ENCODE peak calls at places on chromosomes 5 and 9, in five cellular contexts. A is esophagus muscularis mucosa, W is A549, Q is body of pancreas, D is uterus. V is an unnamed sample.

GRCh38 chr5:92353107-92354030 is 970.3 kb upstream of the ARRDC3 start:
- DNase-seq in W (no peak), Q (no peak), A (no peak), D (no peak), V (no peak)

GRCh38 chr9:120692901-120693573 is 21.2 kb downstream of the MEGF9 start:
- DNase-seq in D (no peak), A (no peak), W (no peak), Q (no peak), V (no peak)

GRCh38 chr5:133225671-133226152 is 173.9 kb downstream of the HSPA4 start:
- DNase-seq in Q (no peak), A (no peak), D (no peak), W (peak; percentile 34), V (no peak)

GRCh38 chr9:14962193-14962899 is 52.1 kb upstream of the FREM1 start:
- DNase-seq in D (no peak), Q (peak; percentile 22), A (no peak), W (no peak), V (no peak)

GRCh38 chr5:23820764-23821471 is 313.5 kb downstream of the PRDM9 start:
- DNase-seq in D (no peak), W (peak; percentile 5), A (no peak), Q (no peak), V (no peak)

GRCh38 chr5:80852331-80853245 is 107.6 kb upstream of the RASGRF2 start:
- DNase-seq in W (no peak), Q (no peak), D (no peak), A (no peak), V (no peak)

GRCh38 chr5:179187681-179188575 is 127.8 kb downstream of the ZNF354C start:
- DNase-seq in A (no peak), W (no peak), Q (no peak), D (no peak), V (no peak)

GRCh38 chr5:1878050-1878849 is 4.5 kb downstream of the IRX4 start:
- DNase-seq in Q (no peak), D (no peak), W (no peak), A (no peak), V (no peak)

GRCh38 chr5:179142434-179143198 is 82.4 kb downstream of the ZNF354C start:
- DNase-seq in D (no peak), Q (no peak), A (no peak), W (no peak), V (no peak)

GRCh38 chr5:177256296-177256695 is 47.2 kb downstream of the RAB24 start:
- DNase-seq in W (no peak), D (no peak), A (no peak), Q (peak; percentile 33), V (no peak)

GRCh38 chr9:72509635-72510034 is 11.8 kb upstream of the TMC1 start:
- DNase-seq in A (no peak), D (no peak), W (no peak), Q (no peak), V (no peak)

GRCh38 chr5:73152411-73153388 is 20.3 kb upstream of the TMEM174 start:
- DNase-seq in Q (no peak), D (no peak), A (no peak), W (no peak), V (no peak)

GRCh38 chr5:172582940-172583339 is 58.1 kb upstream of the NEURL1B start:
- DNase-seq in D (no peak), A (no peak), Q (no peak), W (no peak), V (no peak)

GRCh38 chr9:77092536-77092935 is 73.1 kb downstream of the FOXB2 start:
- DNase-seq in A (no peak), D (no peak), W (no peak), Q (no peak), V (no peak)

GRCh38 chr5:169581580-169582227 is 1.9 kb upstream of the SPDL1 start:
- DNase-seq in Q (peak; percentile 58), W (peak; percentile 43), D (peak; percentile 65), A (no peak), V (peak; percentile 88)

GRCh38 chr9:92971776-92972175 is 24.5 kb downstream of the FGD3 start:
- DNase-seq in A (no peak), Q (no peak), D (no peak), W (no peak), V (no peak)

GRCh38 chr9:77879344-77880089 is 152.1 kb downstream of the GNAQ start:
- DNase-seq in Q (no peak), D (no peak), W (no peak), A (no peak), V (no peak)

GRCh38 chr5:178145965-178146820 is 7.5 kb downstream of the NHP2 start:
- DNase-seq in D (peak; percentile 41), Q (peak; percentile 81), A (no peak), W (peak; percentile 82), V (peak; percentile 59)

GRCh38 chr5:154467655-154468354 is 10.2 kb downstream of the HAND1 start:
- DNase-seq in Q (peak; percentile 78), W (peak; percentile 94), D (peak; percentile 42), A (peak; percentile 94), V (peak; percentile 65)

GRCh38 chr5:19987594-19988345 is at the start of gene CDH18:
- DNase-seq in D (no peak), A (no peak), W (peak; percentile 30), Q (peak; percentile 59), V (peak; percentile 15)

GRCh38 chr9:115595951-115596742 is 478.2 kb upstream of the TNC start:
- DNase-seq in D (no peak), A (no peak), W (no peak), Q (no peak), V (no peak)

GRCh38 chr5:10528827-10529226 is 35.0 kb upstream of the ANKRD33B start:
- DNase-seq in Q (no peak), A (no peak), W (no peak), D (no peak), V (no peak)

GRCh38 chr9:137967280-137967943 is 89.8 kb downstream of the CACNA1B start:
- DNase-seq in D (no peak), Q (no peak), A (no peak), W (no peak), V (no peak)

GRCh38 chr5:39712316-39713223 is 287.8 kb upstream of the DAB2 start:
- DNase-seq in W (no peak), D (no peak), Q (no peak), A (no peak), V (no peak)
- H3K9me3 ChIP-seq in W (no peaks in the 10 kb centered on the region), D (no peaks in the 10 kb centered on the region), Q (no peaks in the 10 kb centered on the region), A (no peaks in the 10 kb centered on the region), V (no peaks in the 10 kb centered on the region)

GRCh38 chr9:118306773-118307172 is 602.6 kb downstream of the TLR4 start:
- DNase-seq in D (no peak), A (no peak), W (no peak), Q (no peak), V (no peak)
- H3K27ac ChIP-seq in D (no peak overlapping the region), A (no peak overlapping the region), W (no peak overlapping the region), Q (no peak overlapping the region), V (no peak overlapping the region)

DNA sequence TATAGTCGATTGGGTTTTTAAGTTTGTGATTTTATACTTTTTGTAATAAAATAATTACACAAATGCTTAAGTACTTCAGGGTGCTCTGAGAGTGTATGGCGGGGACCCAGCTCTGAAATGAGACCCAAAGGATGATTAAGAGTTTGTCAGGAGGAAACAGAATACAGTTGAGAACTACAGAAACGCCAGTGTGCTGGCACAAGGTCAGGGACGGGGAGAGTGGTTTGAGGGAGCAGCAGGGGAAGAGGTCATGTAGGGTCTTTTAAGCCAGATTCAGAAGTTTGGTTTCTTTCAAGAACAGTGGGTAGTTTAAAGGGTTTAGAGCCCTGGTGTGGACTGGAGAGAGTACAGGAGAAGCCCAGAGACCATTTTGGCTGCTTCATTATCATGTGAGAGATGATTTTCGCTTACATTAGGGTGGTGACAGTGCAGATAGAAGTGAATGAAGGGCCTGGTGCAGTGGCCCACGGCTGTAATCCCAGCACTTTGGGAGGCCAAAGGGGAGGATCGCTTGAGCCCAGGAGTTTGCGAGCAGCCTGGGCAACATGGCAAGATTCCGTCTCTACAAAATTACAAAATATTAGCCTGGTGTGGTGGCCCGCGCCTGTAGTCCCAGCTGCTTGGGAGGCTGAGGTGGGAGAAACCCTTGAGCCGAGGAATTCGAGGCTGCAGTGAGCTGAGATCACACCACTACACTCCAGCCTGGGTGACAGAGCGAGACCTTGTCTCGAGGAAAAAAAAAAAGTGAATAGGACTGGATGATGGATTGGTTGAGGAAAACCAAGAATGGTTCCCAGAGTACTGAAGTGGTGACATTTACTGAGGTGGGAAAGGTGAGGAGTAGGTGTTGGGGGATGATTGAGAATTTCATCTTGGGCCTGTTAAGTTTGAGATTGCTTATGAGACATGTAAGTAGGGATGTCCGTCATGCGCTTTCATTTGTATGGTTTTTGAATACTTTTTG is 1.4 kb upstream of the ETF1 start:
- DNase-seq in W (no peak), Q (peak; percentile 36), D (peak; percentile 28), A (no peak), V (peak; percentile 18)
- TF ChIP-seq POLR2A in W (no peak), Q (no peak), D (no peak), A (no peak), V (no peak)

DNA sequence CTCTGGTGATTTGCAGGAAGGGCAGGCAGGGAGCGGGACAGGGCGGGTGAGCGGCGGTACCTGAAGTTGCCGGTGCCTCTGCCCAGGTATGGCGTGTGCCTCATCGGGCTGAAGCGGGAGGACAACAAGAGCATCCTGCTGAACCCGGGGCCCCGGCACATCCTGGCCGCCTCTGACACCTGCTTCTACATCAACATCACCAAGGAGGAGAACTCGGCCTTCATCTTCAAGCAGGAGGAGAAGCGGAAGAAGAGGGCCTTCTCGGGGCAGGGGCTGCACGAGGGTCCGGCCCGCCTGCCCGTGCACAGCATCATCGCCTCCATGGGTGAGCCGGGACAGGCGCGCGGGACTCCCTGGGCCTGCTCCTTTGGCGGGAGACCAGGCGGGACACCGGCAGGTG is 68.8 kb downstream of the KCNT1 start:
- DNase-seq in W (no peak), Q (no peak), A (no peak), D (no peak), V (no peak)
- H3K9me3 ChIP-seq in W (peaks cover 8% of the 10 kb centered on the region), Q (no peaks in the 10 kb centered on the region), A (peaks cover 10% of the 10 kb centered on the region), D (no peaks in the 10 kb centered on the region), V (no peaks in the 10 kb centered on the region)

GRCh38 chr9:89379508-89380115 is 61.3 kb downstream of the SECISBP2 start:
- DNase-seq in Q (no peak), D (no peak), A (no peak), W (no peak), V (no peak)

GRCh38 chr9:89381308-89381609 is 63.0 kb downstream of the SECISBP2 start:
- DNase-seq in D (no peak), A (no peak), W (no peak), Q (no peak), V (no peak)

GRCh38 chr9:89379031-89379430 is 60.7 kb downstream of the SECISBP2 start:
- DNase-seq in D (no peak), W (no peak), A (no peak), Q (no peak), V (no peak)

GRCh38 chr9:89382026-89382986 is 64.0 kb downstream of the SECISBP2 start:
- DNase-seq in A (no peak), W (no peak), D (no peak), Q (no peak), V (no peak)

GRCh38 chr9:89380437-89381307 is 62.4 kb downstream of the SECISBP2 start:
- DNase-seq in A (no peak), W (no peak), Q (no peak), D (no peak), V (no peak)
- H3K27ac ChIP-seq in A (no peak overlapping the region), W (no peak overlapping the region), Q (no peak overlapping the region), D (no peak overlapping the region), V (no peak overlapping the region)

GRCh38 chr9:112174965-112175795 is at the start of gene SUSD1:
- DNase-seq in W (no peak), Q (peak; percentile 33), D (no peak), A (no peak), V (no peak)
- TF ChIP-seq POLR2A in W (peak; percentile 33), Q (peak; percentile 33), D (no peak), A (no peak), V (no peak)

V was measured in tibial nerve.